ENCODE peak calls at places on chromosomes 6 and 20, in four cellular contexts. K is nucleus accumbens, F is amniotic stem cell, S is tibial artery. W is an unnamed sample.

GRCh38 chr6:48486876-48487275 is 375.9 kb upstream of the PTCHD4 start:
- DNase-seq in K (no peak), F (no peak), S (no peak), W (no peak)

GRCh38 chr6:24743944-24744335 is 25.0 kb upstream of the C6orf62 start:
- DNase-seq in K (no peak), F (no peak), S (no peak), W (no peak)

GRCh38 chr20:4195499-4195898 is 180.1 kb upstream of the RNF24 start:
- DNase-seq in K (no peak), F (no peak), S (no peak), W (no peak)

GRCh38 chr6:125095501-125096301 is 57.9 kb upstream of the TPD52L1 start:
- DNase-seq in K (no peak), F (no peak), S (no peak), W (no peak)

GRCh38 chr6:152552616-152553209 is 84.4 kb downstream of the SYNE1 start:
- DNase-seq in K (no peak), F (peak), S (peak), W (peak)

GRCh38 chr6:14658909-14659561 is 541.5 kb downstream of the CD83 start:
- DNase-seq in K (no peak), F (no peak), S (no peak), W (no peak)

GRCh38 chr6:108742041-108742440 is 106.2 kb upstream of the ARMC2 start:
- DNase-seq in K (no peak), F (no peak), S (no peak), W (no peak)

GRCh38 chr6:6005467-6006427 is 978 bp downstream of the NRN1 start:
- DNase-seq in K (no peak), F (no peak), S (no peak), W (no peak)

W was measured in smooth muscle cell of the brain vasculature.